ENCODE peak calls at places on chromosomes 4 and X, in eight cellular contexts. J is astrocyte of the spinal cord, L is tibial nerve, P is fibroblast of pulmonary artery, S is fibroblast of lung, B is GM12865, H is GM23338, I is Peyer's patch. K is an unnamed sample.

GRCh38 chr4:137572647-137573046 is 40.4 kb upstream of the PCDH18 start:
- DNase-seq in B (peak), L (no peak), S (no peak), P (no peak), I (no peak), J (no peak), H (no peak), K (no peak)

GRCh38 chrX:154530286-154530685 is 14.3 kb upstream of the FAM3A start:
- DNase-seq in P (no peak), B (no peak), J (no peak), H (peak), S (no peak), L (no peak), I (no peak), K (no peak)

GRCh38 chrX:131704136-131704695 is 160.3 kb downstream of the OR13H1 start:
- DNase-seq in B (peak), L (no peak), J (peak), P (no peak), I (no peak), S (no peak), H (peak), K (peak)

GRCh38 chr4:24514808-24515207 is 69.5 kb downstream of the DHX15 start:
- DNase-seq in H (peak), B (no peak), L (no peak), S (no peak), J (no peak), P (no peak), I (no peak), K (no peak)

GRCh38 chr4:158667651-158668198 is 4.0 kb downstream of the C4orf46 start:
- DNase-seq in B (peak), P (peak), I (no peak), J (no peak), S (peak), H (peak), L (no peak), K (no peak)

GRCh38 chr4:102815981-102816380 is 11.4 kb downstream of the UBE2D3 start:
- DNase-seq in P (peak), J (peak), S (peak), I (no peak), L (no peak), B (no peak), H (no peak), K (no peak)

GRCh38 chr4:174713181-174713580 is 115.9 kb downstream of the GLRA3 start:
- DNase-seq in S (no peak), P (no peak), I (no peak), L (no peak), J (no peak), B (no peak), H (peak), K (no peak)

GRCh38 chr4:48467891-48468290 is 15.3 kb upstream of the SLC10A4 start:
- DNase-seq in I (no peak), J (no peak), B (no peak), P (no peak), S (no peak), L (no peak), H (no peak), K (no peak)

GRCh38 chr4:110099638-110100037 is 98.8 kb downstream of the ELOVL6 start:
- DNase-seq in H (no peak), B (no peak), I (no peak), L (no peak), J (no peak), P (no peak), S (no peak), K (no peak)

GRCh38 chr4:55437356-55437796 is 41.6 kb downstream of the TMEM165 start:
- DNase-seq in L (no peak), P (peak), J (peak), S (peak), B (no peak), I (peak), H (no peak), K (no peak)

GRCh38 chr4:142631836-142632235 is 214.3 kb downstream of the INPP4B start:
- DNase-seq in L (no peak), H (no peak), S (no peak), J (no peak), I (no peak), P (no peak), B (no peak), K (no peak)

GRCh38 chr4:173169178-173169427 is 492 bp downstream of the GALNT7 start:
- DNase-seq in B (no peak), S (no peak), P (no peak), J (no peak), L (no peak), H (no peak), I (no peak), K (peak)

GRCh38 chrX:79259073-79259689 is 108.0 kb downstream of the ITM2A start:
- DNase-seq in B (peak), P (peak), I (no peak), L (no peak), H (no peak), S (no peak), J (no peak), K (no peak)

GRCh38 chr4:184203300-184203699 is 14.4 kb downstream of the ENPP6 start:
- DNase-seq in S (no peak), J (no peak), H (no peak), B (no peak), L (no peak), I (no peak), P (no peak), K (no peak)

GRCh38 chrX:71085900-71086299 is 9.8 kb upstream of the FOXO4 start:
- DNase-seq in J (no peak), I (no peak), H (no peak), B (no peak), L (no peak), P (no peak), S (no peak), K (no peak)

GRCh38 chr4:24980064-24980690 is 50.6 kb downstream of the LGI2 start:
- DNase-seq in H (peak), S (peak), B (peak), J (peak), L (no peak), P (peak), I (no peak), K (no peak)

GRCh38 chr4:47383829-47384427 is 79.6 kb downstream of the COMMD8 start:
- DNase-seq in I (no peak), P (peak), H (peak), S (peak), J (peak), B (peak), L (no peak), K (no peak)

GRCh38 chr4:55336138-55337034 is 9.7 kb upstream of the SRD5A3 start:
- DNase-seq in H (no peak), J (no peak), P (no peak), S (no peak), L (no peak), B (no peak), I (no peak), K (no peak)

GRCh38 chr4:168656055-168656660 is 159.3 kb downstream of the PALLD start:
- DNase-seq in B (no peak), J (peak), S (peak), L (no peak), H (no peak), I (no peak), P (peak), K (no peak)

GRCh38 chr4:134278675-134279074 is 77.1 kb upstream of the PABPC4L start:
- DNase-seq in L (no peak), J (no peak), I (no peak), S (no peak), H (no peak), B (no peak), P (no peak), K (no peak)

GRCh38 chrX:137034508-137034872 is 695 bp upstream of the GPR101 start:
- DNase-seq in L (no peak), P (no peak), B (no peak), J (no peak), I (no peak), S (no peak), H (no peak), K (no peak)

GRCh38 chr4:107866726-107867125 is 42.0 kb downstream of the SGMS2 start:
- DNase-seq in J (no peak), B (no peak), P (no peak), I (no peak), L (no peak), S (no peak), H (no peak), K (no peak)

GRCh38 chr4:14867847-14868246 is 134.4 kb upstream of the CPEB2 start:
- DNase-seq in J (no peak), I (no peak), P (no peak), H (no peak), L (no peak), B (no peak), S (no peak), K (no peak)

GRCh38 chr4:57078685-57079521 is 31.3 kb downstream of the IGFBP7 start:
- DNase-seq in B (no peak), P (no peak), L (no peak), I (no peak), H (peak), J (peak), S (no peak), K (no peak)

GRCh38 chr4:984336-985054 is 2.3 kb upstream of the IDUA start:
- DNase-seq in J (no peak), P (no peak), L (no peak), B (no peak), H (no peak), I (no peak), S (no peak), K (no peak)

GRCh38 chrX:17591741-17592110 is 145.6 kb upstream of the SCML1 start:
- DNase-seq in S (peak), L (no peak), H (no peak), B (peak), J (peak), P (peak), I (no peak), K (no peak)

GRCh38 chrX:70878925-70879324 is 29.6 kb downstream of the TEX11 start:
- DNase-seq in P (no peak), L (no peak), B (peak), J (no peak), H (no peak), S (no peak), I (no peak), K (no peak)

DNA sequence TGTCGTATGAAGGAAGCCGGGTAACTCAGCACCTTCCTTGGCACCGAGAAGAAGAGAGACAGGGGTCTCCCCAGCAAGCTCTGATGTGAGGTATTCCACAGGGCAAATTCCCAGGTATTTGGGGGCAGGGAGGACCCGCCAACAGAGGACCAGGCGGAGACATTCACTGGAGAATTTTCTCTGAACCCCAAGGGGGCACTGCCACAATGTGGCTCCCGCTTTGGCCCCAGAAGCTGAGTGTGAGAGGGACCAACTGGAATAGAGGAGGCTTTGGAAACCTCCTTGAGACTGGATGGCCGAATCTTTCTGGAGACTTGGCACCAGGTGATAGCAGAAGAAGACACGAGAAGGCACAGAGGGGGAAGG is 735 bp upstream of the GABRE start:
- DNase-seq in H (peak), B (no peak), S (no peak), L (no peak), P (no peak), I (no peak), J (no peak), K (no peak)
- H3K4me3 ChIP-seq in H (peak), B (no peak), S (no peak), L (peak), P (no peak), I (no peak), J (peak), K (peak)

DNA sequence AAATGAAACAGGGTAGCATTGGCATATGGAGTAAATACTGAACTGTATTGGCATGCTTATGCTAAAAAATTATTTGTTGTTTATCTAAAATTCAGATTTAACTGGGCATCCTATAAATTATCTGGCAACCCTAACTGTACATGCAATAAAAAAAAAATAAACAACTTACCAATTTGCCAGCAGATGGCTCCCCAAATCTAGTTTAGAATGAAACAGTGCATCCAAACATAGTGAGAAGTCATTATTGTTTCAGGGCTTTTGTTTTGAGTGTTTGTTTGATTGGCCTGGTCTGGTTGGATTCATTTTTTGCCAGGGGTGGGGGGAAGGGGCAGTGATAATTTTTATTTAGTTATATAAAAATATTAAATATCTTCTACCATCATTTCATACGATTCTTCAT is 12.8 kb upstream of the NSUN7 start:
- DNase-seq in L (no peak), S (peak), I (no peak), H (peak), P (peak), J (peak), B (peak), K (no peak)
- TF ChIP-seq CTCF in L (peak), S (peak), I (no peak), H (peak), P (peak), J (peak), B (peak), K (no peak)

DNA sequence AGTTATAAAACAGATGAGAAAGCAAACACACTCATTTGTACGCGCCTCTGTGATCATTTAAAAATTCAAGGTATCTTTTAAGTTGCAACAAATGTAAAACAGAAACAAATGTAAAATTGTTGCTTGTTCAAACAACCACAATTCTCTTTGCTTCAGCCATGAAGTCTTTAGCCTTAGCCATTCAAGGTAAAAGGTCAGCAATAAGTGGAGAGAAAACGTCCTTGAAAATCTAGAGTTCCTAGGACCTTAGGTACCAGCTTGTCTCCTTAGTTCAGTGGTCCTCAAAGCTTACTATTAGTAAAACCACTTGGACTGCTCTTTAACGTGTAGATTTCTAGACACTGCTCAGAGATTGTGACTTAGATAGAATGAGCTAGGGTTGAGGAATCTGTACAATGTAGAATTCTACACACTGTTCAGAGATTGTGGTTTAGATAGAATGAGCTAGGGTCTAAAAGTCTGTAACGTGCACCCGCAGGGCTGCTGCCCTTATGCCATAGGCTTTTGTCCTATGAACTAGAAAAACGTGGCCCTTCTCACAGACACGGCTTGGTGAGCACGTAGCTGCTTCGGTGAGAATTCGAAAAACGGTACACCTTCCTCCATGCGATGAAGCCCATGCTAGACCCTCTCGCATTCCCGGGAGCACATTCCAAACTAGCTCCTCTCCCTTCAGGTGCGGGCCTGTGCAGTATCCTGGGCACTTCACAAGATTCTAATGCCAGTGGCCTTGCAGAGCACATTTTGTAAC is 1.7 kb downstream of the PLAC8 start:
- DNase-seq in S (no peak), J (peak), B (peak), L (no peak), H (peak), P (no peak), I (no peak), K (no peak)
- H3K4me3 ChIP-seq in S (no peak), J (no peak), B (peak), L (no peak), H (no peak), P (no peak), I (peak), K (no peak)

GRCh38 chrX:53283567-53283966 is 2.2 kb upstream of the IQSEC2 start:
- DNase-seq in H (no peak), L (no peak), B (no peak), P (no peak), S (no peak), J (no peak), I (no peak), K (no peak)
- TF ChIP-seq CTCF in H (no peak), L (no peak), B (no peak), P (no peak), S (no peak), J (no peak), I (no peak), K (no peak)

GRCh38 chr4:86955888-86956451 is 21.2 kb downstream of the AFF1 start:
- DNase-seq in P (no peak), L (no peak), S (no peak), J (no peak), H (no peak), B (no peak), I (no peak), K (no peak)
- H3K4me3 ChIP-seq in P (no peak), L (no peak), S (no peak), J (no peak), H (no peak), B (no peak), I (no peak), K (no peak)

GRCh38 chr4:185656467-185656890 is 121.2 kb upstream of the PDLIM3 start:
- DNase-seq in L (no peak), P (peak), J (peak), I (no peak), S (peak), B (no peak), H (peak), K (peak)
- TF ChIP-seq CTCF in L (peak), P (peak), J (peak), I (peak), S (peak), B (no peak), H (no peak), K (peak)

GRCh38 chr4:8860892-8861575 is 10.6 kb downstream of the HMX1 start:
- DNase-seq in B (no peak), J (no peak), P (no peak), S (no peak), I (no peak), H (peak), L (no peak), K (no peak)

GRCh38 chr4:8860096-8860891 is 11.3 kb downstream of the HMX1 start:
- DNase-seq in L (no peak), H (peak), I (no peak), J (no peak), S (no peak), B (no peak), P (no peak), K (no peak)

GRCh38 chr4:8862800-8863758 is 8.6 kb downstream of the HMX1 start:
- DNase-seq in H (peak), S (no peak), L (no peak), B (no peak), I (no peak), J (no peak), P (no peak), K (no peak)

GRCh38 chr4:8862334-8862733 is 9.3 kb downstream of the HMX1 start:
- DNase-seq in I (no peak), J (no peak), S (no peak), P (no peak), L (no peak), B (no peak), H (no peak), K (no peak)

DNA sequence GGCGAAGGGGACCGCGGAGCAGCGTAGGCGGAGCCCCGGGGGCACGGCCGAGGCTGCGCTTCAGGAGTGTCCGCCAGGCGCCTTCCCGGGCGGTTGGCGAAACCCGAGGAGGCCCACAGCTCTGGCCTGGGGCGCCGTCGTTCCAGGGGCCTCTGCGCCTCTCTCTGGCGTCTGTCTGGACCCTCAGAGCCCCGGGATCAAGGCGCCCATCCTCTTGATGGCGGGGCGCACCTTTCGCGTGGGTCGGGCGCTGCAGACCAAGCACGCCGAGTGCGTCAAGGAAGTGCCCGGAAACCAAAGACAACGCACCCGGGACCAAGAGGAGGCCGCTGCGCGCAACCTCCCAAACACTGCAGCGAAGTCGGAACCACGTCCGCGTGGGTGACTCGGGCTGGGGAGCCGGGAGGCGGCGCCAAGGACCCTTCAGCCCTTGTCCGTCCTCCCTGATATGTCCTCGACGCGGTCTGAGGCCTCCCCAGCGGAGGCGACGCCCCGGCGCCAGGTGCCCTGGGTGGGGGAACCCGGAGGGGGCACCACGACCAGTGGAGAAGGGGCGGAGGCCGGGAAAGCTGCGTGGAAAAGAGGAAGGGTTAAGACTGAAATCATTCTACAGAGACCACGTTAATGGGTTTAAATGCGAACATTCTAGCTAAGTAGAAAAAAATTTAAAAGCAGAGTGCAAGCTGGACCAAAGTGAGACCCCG is 9.9 kb downstream of the HMX1 start:
- DNase-seq in H (peak), J (no peak), P (no peak), S (no peak), L (no peak), I (no peak), B (no peak), K (no peak)
- H3K4me3 ChIP-seq in H (peak), J (no peak), P (no peak), S (no peak), L (no peak), I (no peak), B (no peak), K (no peak)